ENCODE peak calls at places on chromosomes 13 and 19, in eight cellular contexts. Z is psoas muscle; K is OCI-LY7; X is AG04449; O is iris pigment epithelial cell; U is NCI-H187 treated with DMSO at 0.1 percent for 48 hours; Q is CD4-positive, alpha-beta T cell; A is GM20000. T is an unnamed sample.

GRCh38 chr13:30353601-30354000 is 46.2 kb upstream of the KATNAL1 start:
- DNase-seq in Z (no peak), K (no peak), X (no peak), O (no peak), U (no peak), Q (no peak), A (no peak), T (no peak)

GRCh38 chr19:45166723-45167252 is 6.0 kb upstream of the NKPD1 start:
- DNase-seq in Z (no peak), K (no peak), X (no peak), O (no peak), U (peak; percentile 37), Q (no peak), A (no peak), T (no peak)

GRCh38 chr13:99320693-99321481 is 13.7 kb upstream of the GPR183 start:
- DNase-seq in Z (no peak), K (no peak), X (no peak), O (peak; percentile 92), U (no peak), Q (peak; percentile 28), A (no peak), T (no peak)

GRCh38 chr13:100659578-100659977 is 15.0 kb downstream of the TMTC4 start:
- DNase-seq in Z (no peak), K (no peak), X (no peak), O (no peak), U (no peak), Q (no peak), A (no peak), T (no peak)

GRCh38 chr13:47117268-47117667 is 220.4 kb upstream of the HTR2A start:
- DNase-seq in Z (no peak), K (no peak), X (peak; percentile 41), O (peak; percentile 48), U (no peak), Q (no peak), A (no peak), T (no peak)

GRCh38 chr19:41261474-41262190 is 2.5 kb upstream of the HNRNPUL1 start:
- DNase-seq in Z (no peak), K (no peak), X (no peak), O (no peak), U (no peak), Q (no peak), A (no peak), T (no peak)

GRCh38 chr13:44763604-44764311 is 187.6 kb upstream of the TSC22D1 start:
- DNase-seq in Z (no peak), K (no peak), X (no peak), O (peak; percentile 17), U (no peak), Q (no peak), A (peak; percentile 36), T (no peak)

GRCh38 chr19:2423913-2424685 is 3.3 kb downstream of the TIMM13 start:
- DNase-seq in Z (no peak), K (no peak), X (no peak), O (no peak), U (no peak), Q (no peak), A (no peak), T (no peak)

GRCh38 chr13:89163081-89163480 is 1491.9 kb downstream of the SLITRK5 start:
- DNase-seq in Z (no peak), K (no peak), X (no peak), O (no peak), U (no peak), Q (no peak), A (no peak), T (no peak)

GRCh38 chr19:29323046-29323971 is 110.4 kb upstream of the UQCRFS1 start:
- DNase-seq in Z (no peak), K (no peak), X (no peak), O (no peak), U (no peak), Q (no peak), A (no peak), T (no peak)

GRCh38 chr19:5718579-5719273 is 1.2 kb downstream of the LONP1 start:
- DNase-seq in Z (no peak), K (peak; percentile 72), X (peak; percentile 73), O (peak; percentile 90), U (no peak), Q (no peak), A (peak; percentile 76), T (peak; percentile 50)